ENCODE peak calls at places on chromosomes 7 and 10, in four cellular contexts. M is PC-3, Q is NCI-H748 treated with DMSO at 0.1 percent for 48 hours, P is M059J. G is an unnamed sample.

GRCh38 chr10:49527061-49527460 is 11.9 kb downstream of the ERCC6 start:
- DNase-seq in Q (no peak), P (no peak), M (no peak), G (no peak)

GRCh38 chr10:31961264-31961663 is 32.6 kb upstream of the ARHGAP12 start:
- DNase-seq in M (peak; percentile 49), P (peak; percentile 63), Q (no peak), G (no peak)

GRCh38 chr10:43253461-43254198 is 13.2 kb downstream of the RASGEF1A start:
- DNase-seq in M (no peak), Q (no peak), P (no peak), G (no peak)

GRCh38 chr7:47472444-47473157 is 109.3 kb downstream of the TNS3 start:
- DNase-seq in Q (no peak), P (no peak), M (no peak), G (no peak)

GRCh38 chr7:80053098-80053497 is 81.5 kb upstream of the GNAI1 start:
- DNase-seq in Q (peak; percentile 79), M (no peak), P (no peak), G (no peak)

GRCh38 chr7:86444245-86444644 is 199.5 kb upstream of the GRM3 start:
- DNase-seq in M (no peak), P (no peak), Q (no peak), G (no peak)

GRCh38 chr10:54441286-54441685 is 359.7 kb downstream of the PCDH15 start:
- DNase-seq in Q (no peak), M (no peak), P (no peak), G (peak; percentile 97)

GRCh38 chr7:30594055-30594539 is 581 bp upstream of the GARS1 start:
- DNase-seq in M (no peak), Q (no peak), P (peak; percentile 50), G (peak; percentile 67)

GRCh38 chr7:46682841-46683624 is 762.0 kb upstream of the IGFBP3 start:
- DNase-seq in M (no peak), P (peak; percentile 97), Q (no peak), G (no peak)

GRCh38 chr10:117554371-117554770 is 11.8 kb downstream of the EMX2 start:
- DNase-seq in P (no peak), M (no peak), Q (no peak), G (no peak)

GRCh38 chr7:149713731-149714068 is 59.7 kb downstream of the ZNF467 start:
- DNase-seq in P (no peak), M (no peak), Q (no peak), G (no peak)

GRCh38 chr7:135980665-135981180 is 3.6 kb upstream of the MTPN start:
- DNase-seq in P (peak; percentile 94), Q (no peak), M (peak; percentile 38), G (no peak)

GRCh38 chr7:74604326-74605020 is 53.0 kb upstream of the GTF2I start:
- DNase-seq in P (peak; percentile 69), Q (no peak), M (peak; percentile 83), G (no peak)

GRCh38 chr10:47361293-47361692 is 13.1 kb downstream of the RBP3 start:
- DNase-seq in M (peak; percentile 56), Q (no peak), P (peak; percentile 34), G (no peak)

GRCh38 chr7:128783143-128783799 is 7.7 kb upstream of the OPN1SW start:
- DNase-seq in P (no peak), Q (no peak), M (no peak), G (no peak)

GRCh38 chr7:95102662-95103061 is 195.3 kb downstream of the PPP1R9A start:
- DNase-seq in M (peak; percentile 87), Q (no peak), P (peak; percentile 65), G (peak; percentile 55)

GRCh38 chr7:35253182-35253679 is 669 bp downstream of the TBX20 start:
- DNase-seq in Q (no peak), P (no peak), M (no peak), G (no peak)

GRCh38 chr10:91556691-91557529 is 76.0 kb downstream of the PPP1R3C start:
- DNase-seq in Q (peak; percentile 23), M (no peak), P (no peak), G (no peak)

GRCh38 chr10:129655007-129655678 is 188.1 kb downstream of the MGMT start:
- DNase-seq in M (no peak), Q (no peak), P (no peak), G (no peak)

GRCh38 chr7:1027285-1028043 is 16.9 kb upstream of the GPR146 start:
- DNase-seq in P (peak; percentile 33), Q (no peak), M (peak; percentile 27), G (no peak)

GRCh38 chr10:96794786-96795733 is 37.0 kb upstream of the LCOR start:
- DNase-seq in M (no peak), P (no peak), Q (no peak), G (no peak)

GRCh38 chr7:142440219-142441073 is 182.6 kb upstream of the PRSS58 start:
- DNase-seq in Q (no peak), P (peak; percentile 91), M (peak; percentile 95), G (peak; percentile 41)

GRCh38 chr10:80497187-80498038 is 40.3 kb upstream of the SH2D4B start:
- DNase-seq in M (no peak), P (no peak), Q (no peak), G (no peak)

GRCh38 chr10:4141471-4141870 is 356.5 kb upstream of the KLF6 start:
- DNase-seq in P (no peak), Q (no peak), M (no peak), G (no peak)

GRCh38 chr7:131931368-131931767 is 374.9 kb upstream of the PODXL start:
- DNase-seq in Q (no peak), P (peak; percentile 35), M (no peak), G (peak; percentile 58)

GRCh38 chr7:143245123-143245522 is 18.1 kb upstream of the GSTK1 start:
- DNase-seq in M (peak; percentile 91), Q (peak; percentile 60), P (peak; percentile 40), G (no peak)

GRCh38 chr7:116525298-116525912 is 569 bp downstream of the CAV1 start:
- DNase-seq in Q (no peak), M (peak; percentile 44), P (peak; percentile 57), G (no peak)

GRCh38 chr7:1693991-1694524 is 24.0 kb downstream of the ELFN1 start:
- DNase-seq in P (peak; percentile 52), M (peak; percentile 18), Q (no peak), G (no peak)

GRCh38 chr10:21889477-21890275 is 113.9 kb downstream of the DNAJC1 start:
- DNase-seq in P (no peak), M (no peak), Q (no peak), G (no peak)

GRCh38 chr7:91941450-91941849 is 788 bp downstream of the AKAP9 start:
- DNase-seq in M (peak; percentile 41), P (peak; percentile 45), Q (peak; percentile 20), G (no peak)

G was measured in epithelial cell of proximal tubule.